ENCODE peak calls at places on chromosome 1, in five cellular contexts. W is iris pigment epithelial cell; T is EL; Z is kidney glomerular epithelial cell; C is effector memory CD8-positive, alpha-beta T cell. U is an unnamed sample.

GRCh38 chr1:172533511-172534116 is 664 bp downstream of the SUCO start:
- DNase-seq in W (peak), T (peak), Z (no peak), C (no peak), U (no peak)

GRCh38 chr1:225973158-225973557 is 26.0 kb downstream of the SDE2 start:
- DNase-seq in W (no peak), T (no peak), Z (peak), C (no peak), U (peak)

GRCh38 chr1:21391497-21391896 is 48.4 kb upstream of the NBPF3 start:
- DNase-seq in W (no peak), T (no peak), Z (no peak), C (no peak), U (no peak)

GRCh38 chr1:116001739-116002487 is 25.6 kb downstream of the SLC22A15 start:
- DNase-seq in W (no peak), T (peak), Z (no peak), C (no peak), U (no peak)

GRCh38 chr1:8423702-8424538 is 106.0 kb downstream of the SLC45A1 start:
- DNase-seq in W (peak), T (peak), Z (peak), C (peak), U (no peak)

GRCh38 chr1:157262422-157262821 is 124.2 kb upstream of the ETV3 start:
- DNase-seq in W (no peak), T (no peak), Z (no peak), C (no peak), U (no peak)

GRCh38 chr1:82893712-82894111 is 1093.0 kb downstream of the ADGRL2 start:
- DNase-seq in W (no peak), T (no peak), Z (no peak), C (no peak), U (no peak)

GRCh38 chr1:240705584-240705983 is 93.6 kb upstream of the GREM2 start:
- DNase-seq in W (peak), T (peak), Z (no peak), C (no peak), U (no peak)

GRCh38 chr1:208219659-208220282 is 24.4 kb downstream of the PLXNA2 start:
- DNase-seq in W (peak), T (peak), Z (peak), C (no peak), U (no peak)

GRCh38 chr1:199512037-199512710 is 515.3 kb upstream of the NR5A2 start:
- DNase-seq in W (peak), T (no peak), Z (peak), C (no peak), U (peak)

GRCh38 chr1:202462342-202463076 is 114.0 kb downstream of the PPP1R12B start:
- DNase-seq in W (no peak), T (no peak), Z (no peak), C (no peak), U (no peak)

GRCh38 chr1:11493972-11494655 is 15.2 kb downstream of the DISP3 start:
- DNase-seq in W (no peak), T (no peak), Z (no peak), C (no peak), U (no peak)

GRCh38 chr1:235835226-235835625 is 31.5 kb downstream of the LYST start:
- DNase-seq in W (peak), T (peak), Z (peak), C (no peak), U (no peak)

GRCh38 chr1:209257021-209257420 is 326.5 kb upstream of the CAMK1G start:
- DNase-seq in W (no peak), T (no peak), Z (no peak), C (no peak), U (no peak)

GRCh38 chr1:33094971-33095604 is 14.1 kb downstream of the AZIN2 start:
- DNase-seq in W (peak), T (peak), Z (peak), C (no peak), U (no peak)

GRCh38 chr1:110062612-110063011 is 7.9 kb downstream of the ALX3 start:
- DNase-seq in W (no peak), T (no peak), Z (no peak), C (no peak), U (no peak)

GRCh38 chr1:234758851-234759250 is 148.9 kb upstream of the IRF2BP2 start:
- DNase-seq in W (no peak), T (no peak), Z (no peak), C (peak), U (no peak)

GRCh38 chr1:3069491-3070303 is 694 bp downstream of the PRDM16 start:
- DNase-seq in W (peak), T (peak), Z (no peak), C (no peak), U (no peak)

GRCh38 chr1:10514490-10515235 is 39.9 kb downstream of the PEX14 start:
- DNase-seq in W (no peak), T (peak), Z (peak), C (no peak), U (no peak)